ENCODE peak calls at places on chromosomes 3 and 15, in four cellular contexts. One of them, this sample, is unnamed.

GRCh38 chr15:26838742-26839460 is 28.0 kb upstream of the GABRA5 start:
- DNase-seq in activated T-cell treated with anti-CD3 and anti-CD28 coated beads, Interleukin-2, amount 50 U/mL, for 72 hours: no peak
- DNase-seq in MCF 10A: no peak
- DNase-seq in T1000: no peak
- DNase-seq in this sample: no peak

GRCh38 chr3:25648107-25648535 is 16.6 kb downstream of the TOP2B start:
- DNase-seq in activated T-cell treated with anti-CD3 and anti-CD28 coated beads, Interleukin-2, amount 50 U/mL, for 72 hours: peak
- DNase-seq in MCF 10A: peak
- DNase-seq in T1000: peak
- DNase-seq in this sample: peak

GRCh38 chr3:127050733-127051132 is 67.8 kb downstream of the PLXNA1 start:
- DNase-seq in T1000: no peak
- DNase-seq in activated T-cell treated with anti-CD3 and anti-CD28 coated beads, Interleukin-2, amount 50 U/mL, for 72 hours: no peak
- DNase-seq in MCF 10A: no peak
- DNase-seq in this sample: no peak

GRCh38 chr3:66153471-66153870 is 67.3 kb upstream of the SLC25A26 start:
- DNase-seq in MCF 10A: no peak
- DNase-seq in activated T-cell treated with anti-CD3 and anti-CD28 coated beads, Interleukin-2, amount 50 U/mL, for 72 hours: no peak
- DNase-seq in T1000: no peak
- DNase-seq in this sample: no peak

GRCh38 chr3:78050276-78051080 is 1010.6 kb downstream of the ROBO2 start:
- DNase-seq in T1000: no peak
- DNase-seq in activated T-cell treated with anti-CD3 and anti-CD28 coated beads, Interleukin-2, amount 50 U/mL, for 72 hours: no peak
- DNase-seq in MCF 10A: no peak
- DNase-seq in this sample: no peak

GRCh38 chr3:171704002-171704401 is 106.3 kb downstream of the PLD1 start:
- DNase-seq in T1000: peak
- DNase-seq in activated T-cell treated with anti-CD3 and anti-CD28 coated beads, Interleukin-2, amount 50 U/mL, for 72 hours: peak
- DNase-seq in MCF 10A: peak
- DNase-seq in this sample: no peak

GRCh38 chr3:53045107-53045783 is 628 bp downstream of the SFMBT1 start:
- DNase-seq in MCF 10A: peak
- DNase-seq in activated T-cell treated with anti-CD3 and anti-CD28 coated beads, Interleukin-2, amount 50 U/mL, for 72 hours: peak
- DNase-seq in T1000: no peak
- DNase-seq in this sample: peak

GRCh38 chr15:88912500-88912921 is 668 bp downstream of the MFGE8 start:
- DNase-seq in activated T-cell treated with anti-CD3 and anti-CD28 coated beads, Interleukin-2, amount 50 U/mL, for 72 hours: no peak
- DNase-seq in MCF 10A: peak
- DNase-seq in T1000: no peak
- DNase-seq in this sample: no peak

GRCh38 chr3:164113406-164114332 is 964.6 kb downstream of the SI start:
- DNase-seq in activated T-cell treated with anti-CD3 and anti-CD28 coated beads, Interleukin-2, amount 50 U/mL, for 72 hours: no peak
- DNase-seq in MCF 10A: no peak
- DNase-seq in T1000: no peak
- DNase-seq in this sample: no peak

GRCh38 chr15:37101634-37102314 is 1.4 kb upstream of the MEIS2 start:
- DNase-seq in T1000: peak
- DNase-seq in MCF 10A: peak
- DNase-seq in activated T-cell treated with anti-CD3 and anti-CD28 coated beads, Interleukin-2, amount 50 U/mL, for 72 hours: peak
- DNase-seq in this sample: peak

GRCh38 chr15:62483817-62484216 is 318.7 kb upstream of the C2CD4B start:
- DNase-seq in activated T-cell treated with anti-CD3 and anti-CD28 coated beads, Interleukin-2, amount 50 U/mL, for 72 hours: no peak
- DNase-seq in MCF 10A: no peak
- DNase-seq in T1000: no peak
- DNase-seq in this sample: no peak

GRCh38 chr15:57167821-57168395 is 208.4 kb upstream of the CGNL1 start:
- DNase-seq in T1000: no peak
- DNase-seq in MCF 10A: no peak
- DNase-seq in activated T-cell treated with anti-CD3 and anti-CD28 coated beads, Interleukin-2, amount 50 U/mL, for 72 hours: no peak
- DNase-seq in this sample: no peak

GRCh38 chr3:174767853-174768382 is 91.2 kb upstream of the NAALADL2 start:
- DNase-seq in T1000: no peak
- DNase-seq in MCF 10A: no peak
- DNase-seq in activated T-cell treated with anti-CD3 and anti-CD28 coated beads, Interleukin-2, amount 50 U/mL, for 72 hours: no peak
- DNase-seq in this sample: no peak

GRCh38 chr15:97995881-97996603 is 35.5 kb downstream of the ARRDC4 start:
- DNase-seq in MCF 10A: no peak
- DNase-seq in activated T-cell treated with anti-CD3 and anti-CD28 coated beads, Interleukin-2, amount 50 U/mL, for 72 hours: no peak
- DNase-seq in T1000: no peak
- DNase-seq in this sample: no peak

GRCh38 chr3:149314807-149315578 is 18.4 kb downstream of the TM4SF18 start:
- DNase-seq in MCF 10A: no peak
- DNase-seq in T1000: no peak
- DNase-seq in activated T-cell treated with anti-CD3 and anti-CD28 coated beads, Interleukin-2, amount 50 U/mL, for 72 hours: no peak
- DNase-seq in this sample: no peak

GRCh38 chr3:141656771-141657170 is 81.3 kb upstream of the RNF7 start:
- DNase-seq in MCF 10A: peak
- DNase-seq in activated T-cell treated with anti-CD3 and anti-CD28 coated beads, Interleukin-2, amount 50 U/mL, for 72 hours: no peak
- DNase-seq in T1000: no peak
- DNase-seq in this sample: no peak